ENCODE peak calls at places on chromosome 22, in six cellular contexts. M is cardiac muscle cell, Q is coronary artery, U is colonic mucosa, J is brain microvascular endothelial cell, T is upper lobe of right lung. R is an unnamed sample.
A peak's percentile ranks its signal among the peaks of the same experiment; 100 is the strongest.

GRCh38 chr22:23832226-23833016 is 6.4 kb downstream of the DERL3 start:
- DNase-seq in M (no peak), Q (peak; percentile 67), U (no peak), J (no peak), T (peak; percentile 46), R (no peak)

GRCh38 chr22:28674121-28674563 is 5.5 kb downstream of the TTC28 start:
- DNase-seq in M (peak; percentile 74), Q (no peak), U (no peak), J (peak; percentile 18), T (no peak), R (no peak)

GRCh38 chr22:19605508-19606331 is 81.5 kb upstream of the CLDN5 start:
- DNase-seq in M (no peak), Q (no peak), U (no peak), J (no peak), T (no peak), R (no peak)

GRCh38 chr22:29907753-29908515 is 25.0 kb downstream of the MTMR3 start:
- DNase-seq in M (peak; percentile 93), Q (no peak), U (peak; percentile 91), J (peak; percentile 97), T (peak; percentile 76), R (no peak)

GRCh38 chr22:45344339-45344738 is 34.6 kb downstream of the FAM118A start:
- DNase-seq in M (peak; percentile 25), Q (no peak), U (no peak), J (no peak), T (no peak), R (no peak)

GRCh38 chr22:23685205-23685784 is 5.5 kb upstream of the RGL4 start:
- DNase-seq in M (peak; percentile 14), Q (no peak), U (no peak), J (no peak), T (no peak), R (no peak)

GRCh38 chr22:44547371-44547770 is 49.3 kb upstream of the RTL6 start:
- DNase-seq in M (no peak), Q (no peak), U (no peak), J (no peak), T (peak; percentile 34), R (no peak)

GRCh38 chr22:45338795-45339194 is 29.1 kb downstream of the FAM118A start:
- DNase-seq in M (no peak), Q (no peak), U (no peak), J (no peak), T (no peak), R (no peak)

GRCh38 chr22:31630331-31631329 is 31.4 kb downstream of the PISD start:
- DNase-seq in M (peak; percentile 92), Q (peak; percentile 86), U (peak; percentile 73), J (peak; percentile 58), T (peak; percentile 94), R (peak; percentile 80)

GRCh38 chr22:46734830-46735453 is 3.1 kb downstream of the CERK start:
- DNase-seq in M (no peak), Q (no peak), U (peak; percentile 61), J (no peak), T (peak; percentile 83), R (no peak)

GRCh38 chr22:49418341-49418894 is 409.3 kb downstream of the BRD1 start:
- DNase-seq in M (no peak), Q (peak; percentile 29), U (no peak), J (no peak), T (no peak), R (peak; percentile 66)

GRCh38 chr22:31956360-31956759 is 12.0 kb downstream of the YWHAH start:
- DNase-seq in M (no peak), Q (no peak), U (no peak), J (no peak), T (peak; percentile 28), R (no peak)

GRCh38 chr22:19178065-19178658 is 374 bp downstream of the SLC25A1 start:
- DNase-seq in M (no peak), Q (peak; percentile 76), U (peak; percentile 62), J (no peak), T (peak; percentile 83), R (no peak)

GRCh38 chr22:43411040-43411919 is 534 bp upstream of the MPPED1 start:
- DNase-seq in M (no peak), Q (no peak), U (no peak), J (no peak), T (no peak), R (no peak)

GRCh38 chr22:19710020-19710768 is 4.1 kb upstream of the SEPTIN5 start:
- DNase-seq in M (no peak), Q (no peak), U (no peak), J (no peak), T (no peak), R (no peak)

GRCh38 chr22:48263791-48264351 is 1501.4 kb downstream of the TBC1D22A start:
- DNase-seq in M (no peak), Q (no peak), U (no peak), J (no peak), T (no peak), R (no peak)

GRCh38 chr22:48492371-48493320 is 1335.0 kb downstream of the BRD1 start:
- DNase-seq in M (peak; percentile 78), Q (no peak), U (peak; percentile 49), J (peak; percentile 79), T (peak; percentile 73), R (peak; percentile 67)

GRCh38 chr22:44423556-44423955 is 74.5 kb downstream of the RTL6 start:
- DNase-seq in M (no peak), Q (no peak), U (no peak), J (no peak), T (peak; percentile 38), R (no peak)

GRCh38 chr22:28462041-28462440 is 217.6 kb downstream of the TTC28 start:
- DNase-seq in M (no peak), Q (no peak), U (no peak), J (no peak), T (no peak), R (no peak)

GRCh38 chr22:20061481-20061861 is 18.6 kb upstream of the DGCR8 start:
- DNase-seq in M (peak; percentile 70), Q (peak; percentile 59), U (no peak), J (no peak), T (no peak), R (no peak)

GRCh38 chr22:39132281-39132680 is 20.2 kb downstream of the CBX7 start:
- DNase-seq in M (no peak), Q (no peak), U (no peak), J (no peak), T (no peak), R (no peak)

GRCh38 chr22:23088199-23088604 is 17.9 kb downstream of the GNAZ start:
- DNase-seq in M (no peak), Q (no peak), U (no peak), J (no peak), T (no peak), R (no peak)

GRCh38 chr22:50500452-50500851 is 7.0 kb downstream of the LMF2 start:
- DNase-seq in M (no peak), Q (no peak), U (no peak), J (no peak), T (no peak), R (no peak)

GRCh38 chr22:48745842-48746788 is 1081.6 kb downstream of the BRD1 start:
- DNase-seq in M (no peak), Q (peak; percentile 62), U (no peak), J (no peak), T (no peak), R (peak; percentile 60)

GRCh38 chr22:40637181-40638150 is 947 bp upstream of the MRTFA start:
- DNase-seq in M (no peak), Q (no peak), U (peak; percentile 43), J (no peak), T (peak; percentile 71), R (no peak)

GRCh38 chr22:41250127-41250526 is 9.4 kb upstream of the CHADL start:
- DNase-seq in M (no peak), Q (no peak), U (no peak), J (no peak), T (no peak), R (no peak)

GRCh38 chr22:46674367-46674781 is 54.2 kb downstream of the GRAMD4 start:
- DNase-seq in M (no peak), Q (no peak), U (no peak), J (no peak), T (no peak), R (no peak)

GRCh38 chr22:49040754-49041467 is 786.8 kb downstream of the BRD1 start:
- DNase-seq in M (no peak), Q (no peak), U (no peak), J (no peak), T (peak; percentile 52), R (no peak)

GRCh38 chr22:30031764-30032468 is 48.3 kb upstream of the HORMAD2 start:
- DNase-seq in M (no peak), Q (no peak), U (no peak), J (no peak), T (no peak), R (no peak)

GRCh38 chr22:22755778-22756100 is 111.3 kb downstream of the GGTLC2 start:
- DNase-seq in M (no peak), Q (peak; percentile 49), U (no peak), J (no peak), T (no peak), R (no peak)

GRCh38 chr22:17968126-17968525 is 56.2 kb downstream of the MICAL3 start:
- DNase-seq in M (no peak), Q (no peak), U (no peak), J (no peak), T (no peak), R (no peak)

GRCh38 chr22:50403701-50404101 is 60.6 kb downstream of the PPP6R2 start:
- DNase-seq in M (peak; percentile 25), Q (no peak), U (peak; percentile 40), J (no peak), T (peak; percentile 78), R (no peak)

GRCh38 chr22:20422965-20423635 is 14.5 kb downstream of the SCARF2 start:
- DNase-seq in M (no peak), Q (no peak), U (peak; percentile 18), J (no peak), T (peak; percentile 64), R (no peak)

GRCh38 chr22:37905534-37906363 is at the start of gene MICALL1:
- DNase-seq in M (peak; percentile 83), Q (no peak), U (peak; percentile 72), J (peak; percentile 37), T (peak; percentile 89), R (peak; percentile 81)
- TF ChIP-seq CTCF in M (no peak), Q (no peak), U (no peak), J (no peak), T (no peak), R (peak; percentile 30)

GRCh38 chr22:35352214-35353111 is 28.4 kb upstream of the HMOX1 start:
- DNase-seq in M (no peak), Q (peak; percentile 87), U (peak; percentile 47), J (no peak), T (peak; percentile 90), R (no peak)
- TF ChIP-seq CTCF in M (peak; percentile 19), Q (no peak), U (no peak), J (peak; percentile 40), T (peak; percentile 30), R (peak; percentile 32)

DNA sequence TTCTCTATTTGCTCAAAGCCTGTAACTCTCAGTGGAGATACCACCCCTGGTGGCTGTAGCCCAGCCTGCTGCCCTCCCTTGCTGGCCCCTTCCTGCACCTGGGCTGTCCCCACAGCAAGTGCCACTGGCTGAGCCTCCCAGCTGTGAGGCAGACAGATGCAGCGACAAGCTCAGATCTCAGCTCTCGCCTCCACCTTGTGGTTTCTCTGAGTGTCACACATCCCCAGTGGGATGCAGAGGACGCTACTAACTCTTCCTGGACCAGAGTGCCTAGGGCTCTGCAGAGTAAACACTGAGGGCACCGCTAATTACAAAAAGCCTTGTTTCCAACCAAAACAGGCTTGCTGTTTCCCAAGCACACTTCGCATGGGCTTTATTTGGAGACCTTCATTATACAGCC is 8.9 kb downstream of the YPEL1 start:
- DNase-seq in M (no peak), Q (no peak), U (no peak), J (no peak), T (no peak), R (no peak)
- TF ChIP-seq CTCF in M (no peak), Q (no peak), U (no peak), J (peak; percentile 61), T (peak; percentile 13), R (peak; percentile 64)

GRCh38 chr22:37176464-37177061 is 11.5 kb downstream of the C1QTNF6 start:
- DNase-seq in M (peak; percentile 89), Q (no peak), U (no peak), J (peak; percentile 47), T (peak; percentile 80), R (no peak)
- TF ChIP-seq CTCF in M (peak; percentile 5), Q (no peak), U (no peak), J (peak; percentile 4), T (no peak), R (no peak)